ENCODE peak calls at places on chromosomes 7 and 10, in ten cellular contexts. K, N, C, W, U, B, D, A, G and J are unnamed samples.
A peak's percentile ranks its signal among the peaks of the same experiment; 100 is the strongest.

GRCh38 chr7:132123763-132124162 is 452.5 kb downstream of the PLXNA4 start:
- DNase-seq in K (no peak), U (no peak), G (no peak), C (no peak), B (no peak), D (no peak), A (no peak), N (no peak), W (no peak), J (no peak)

GRCh38 chr7:139629392-139630082 is 106.1 kb downstream of the CLEC2L start:
- DNase-seq in G (no peak), N (no peak), D (no peak), U (no peak), B (no peak), K (no peak), A (no peak), C (no peak), W (no peak), J (no peak)

GRCh38 chr10:110634527-110635209 is 9.5 kb upstream of the RBM20 start:
- DNase-seq in C (peak; percentile 83), G (no peak), K (no peak), U (no peak), B (no peak), D (no peak), A (no peak), N (peak; percentile 56), W (peak; percentile 70), J (peak; percentile 69)

GRCh38 chr10:48551796-48552591 is 52.9 kb downstream of the ARHGAP22 start:
- DNase-seq in N (peak; percentile 58), W (no peak), U (peak; percentile 79), A (peak; percentile 40), C (peak; percentile 46), K (peak; percentile 61), D (no peak), G (no peak), B (peak; percentile 59), J (no peak)

GRCh38 chr10:115953203-115953602 is 319.8 kb downstream of the GFRA1 start:
- DNase-seq in W (no peak), C (no peak), A (no peak), B (peak; percentile 52), G (no peak), N (no peak), K (no peak), D (no peak), U (no peak), J (no peak)

GRCh38 chr10:69742928-69743602 is 58.6 kb upstream of the COL13A1 start:
- DNase-seq in W (peak; percentile 33), A (peak; percentile 51), B (peak; percentile 19), U (no peak), G (no peak), D (no peak), N (peak; percentile 70), K (no peak), C (no peak), J (no peak)

GRCh38 chr10:21518629-21519321 is 6.7 kb downstream of the SKIDA1 start:
- DNase-seq in N (no peak), U (no peak), W (no peak), C (no peak), B (peak; percentile 56), G (no peak), D (no peak), A (no peak), K (no peak), J (no peak)

GRCh38 chr10:132939957-132940790 is 2.2 kb downstream of the CFAP46 start:
- DNase-seq in A (peak; percentile 18), U (peak; percentile 41), G (peak; percentile 43), W (peak; percentile 35), D (no peak), C (peak; percentile 54), N (peak; percentile 54), B (peak; percentile 47), K (peak; percentile 60), J (no peak)

GRCh38 chr7:117012284-117013174 is 59.2 kb downstream of the ST7 start:
- DNase-seq in N (no peak), W (no peak), C (no peak), D (no peak), B (peak; percentile 66), G (no peak), K (peak; percentile 60), A (peak; percentile 51), U (peak; percentile 9), J (no peak)

GRCh38 chr7:21361413-21362130 is 66.3 kb upstream of the SP4 start:
- DNase-seq in U (no peak), A (no peak), W (no peak), B (no peak), G (no peak), N (no peak), D (no peak), C (no peak), K (no peak), J (no peak)

GRCh38 chr10:28664369-28664740 is 13.0 kb upstream of the BAMBI start:
- DNase-seq in U (no peak), B (peak; percentile 79), C (no peak), D (no peak), K (no peak), W (no peak), G (no peak), A (peak; percentile 70), N (peak; percentile 51), J (no peak)

GRCh38 chr10:103013398-103013797 is 95.3 kb downstream of the CNNM2 start:
- DNase-seq in B (no peak), C (no peak), D (no peak), N (no peak), K (no peak), W (no peak), U (no peak), A (no peak), G (no peak), J (no peak)

GRCh38 chr7:37108615-37109014 is 340.0 kb downstream of the ELMO1 start:
- DNase-seq in U (no peak), A (no peak), D (no peak), C (no peak), W (no peak), G (no peak), B (no peak), K (no peak), N (no peak), J (no peak)
- H3K27ac ChIP-seq in U (no peak overlapping the region), A (no peak overlapping the region), D (no peak overlapping the region), C (no peak overlapping the region), W (no peak overlapping the region), G (no peak overlapping the region), B (peak overlapping the region; percentile 55), K (no peak overlapping the region), N (no peak overlapping the region), J (no peak overlapping the region)

GRCh38 chr10:59971915-59972314 is 65.6 kb upstream of the CCDC6 start:
- DNase-seq in A (peak; percentile 32), U (no peak), G (peak; percentile 53), D (peak; percentile 80), N (no peak), B (no peak), K (peak; percentile 15), C (no peak), W (peak; percentile 59), J (no peak)
- H3K27ac ChIP-seq in A (no peak overlapping the region), U (no peak overlapping the region), G (peak overlapping the region; percentile 15), D (peak overlapping the region; percentile 6), N (no peak overlapping the region), B (no peak overlapping the region), K (peak overlapping the region; percentile 70), C (peak overlapping the region; percentile 16), W (peak overlapping the region; percentile 20), J (no peak overlapping the region)

DNA sequence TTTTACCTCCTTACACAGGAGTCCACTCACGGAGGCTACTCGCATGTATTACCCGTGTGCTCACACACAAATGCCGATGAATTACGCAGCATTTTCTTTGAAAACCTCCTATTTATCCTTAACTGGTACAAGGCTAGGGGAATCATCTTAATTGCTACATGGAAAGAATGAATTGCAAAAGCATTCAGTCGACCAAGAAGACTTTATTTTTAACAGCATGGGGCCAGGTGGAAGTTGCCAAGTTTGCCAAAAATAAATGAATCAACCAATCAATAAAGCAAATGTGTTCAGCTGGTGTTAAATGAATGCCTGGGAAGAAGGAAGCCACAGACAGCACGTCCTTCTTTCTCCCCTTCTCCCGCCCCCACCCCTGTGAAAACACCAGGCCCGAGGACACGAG is 55.8 kb downstream of the CTBP2 start:
- DNase-seq in D (no peak), K (no peak), N (no peak), G (peak; percentile 4), U (no peak), B (no peak), A (no peak), C (no peak), W (no peak), J (no peak)
- H3K27ac ChIP-seq in D (no peak overlapping the region), K (no peak overlapping the region), N (no peak overlapping the region), G (no peak overlapping the region), U (no peak overlapping the region), B (no peak overlapping the region), A (no peak overlapping the region), C (no peak overlapping the region), W (no peak overlapping the region), J (no peak overlapping the region)

GRCh38 chr7:155420116-155420515 is 37.8 kb upstream of the EN2 start:
- DNase-seq in K (no peak), D (no peak), C (peak; percentile 7), A (no peak), U (no peak), B (no peak), W (no peak), N (no peak), G (no peak), J (no peak)

GRCh38 chr7:155416646-155417380 is 41.1 kb upstream of the EN2 start:
- DNase-seq in A (no peak), C (no peak), B (no peak), D (no peak), U (no peak), K (no peak), G (no peak), N (no peak), W (no peak), J (no peak)

GRCh38 chr7:155418304-155418703 is 39.6 kb upstream of the EN2 start:
- DNase-seq in B (no peak), A (no peak), K (no peak), C (peak; percentile 9), D (no peak), U (no peak), W (no peak), N (no peak), G (no peak), J (no peak)

GRCh38 chr7:155422151-155422550 is 35.8 kb upstream of the EN2 start:
- DNase-seq in C (peak; percentile 14), W (no peak), D (no peak), U (no peak), K (no peak), B (no peak), G (no peak), N (no peak), A (no peak), J (no peak)

DNA sequence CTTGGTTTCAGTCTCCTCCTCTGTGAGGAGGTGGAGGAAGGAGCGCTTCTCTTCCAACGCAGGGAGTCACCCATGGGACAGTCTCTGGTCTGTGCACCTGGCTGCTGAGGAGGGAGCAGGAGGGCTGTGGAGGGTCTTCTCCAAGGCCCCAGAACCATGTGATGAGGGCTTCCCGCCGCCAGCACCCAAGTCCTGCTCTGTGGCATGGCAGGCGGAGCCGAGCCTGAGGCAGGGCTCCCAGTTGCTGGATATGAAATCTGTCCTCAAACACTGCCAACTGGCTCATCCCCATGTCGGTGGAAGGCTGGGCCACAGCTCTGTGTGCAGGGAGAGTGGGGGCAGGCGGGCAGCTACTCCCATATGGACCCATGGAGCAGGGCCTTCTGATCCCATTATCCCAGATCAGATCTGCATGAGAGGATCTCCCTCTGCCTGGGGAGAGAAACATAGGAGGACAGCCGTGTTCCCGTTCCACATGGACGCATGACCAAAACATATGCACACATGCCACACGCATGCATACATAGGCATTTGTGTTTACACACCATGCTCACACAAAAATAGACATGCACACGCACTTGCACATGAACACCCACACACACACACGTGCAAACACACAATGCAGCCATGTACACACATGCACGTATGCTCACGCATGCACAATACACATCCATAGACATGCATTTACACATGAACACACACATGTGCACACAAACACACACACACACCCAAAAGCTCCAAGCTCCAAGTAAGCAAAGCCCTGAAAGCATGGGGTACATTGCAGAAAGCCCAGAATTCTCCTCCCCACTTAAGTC is 38.8 kb upstream of the EN2 start:
- DNase-seq in A (no peak), B (no peak), N (no peak), K (no peak), C (peak; percentile 23), D (no peak), W (no peak), U (no peak), G (no peak), J (no peak)
- H3K27ac ChIP-seq in A (no peak overlapping the region), B (no peak overlapping the region), N (no peak overlapping the region), K (no peak overlapping the region), C (no peak overlapping the region), D (no peak overlapping the region), W (no peak overlapping the region), U (no peak overlapping the region), G (no peak overlapping the region), J (no peak overlapping the region)